ENCODE peak calls at places on chromosomes 7 and 10, in four cellular contexts. O is H1, A is IMR-90, E is K562. Q is an unnamed sample.

GRCh38 chr10:10722422-10722821 is 295.2 kb upstream of the CELF2 start:
- DNase-seq in A (no peak), O (no peak), E (no peak), Q (no peak)

GRCh38 chr10:105952153-105952552 is 1212.4 kb downstream of the SORCS1 start:
- DNase-seq in E (no peak), A (peak; percentile 27), O (peak; percentile 27), Q (peak; percentile 59)

GRCh38 chr7:64733550-64734240 is 60.5 kb upstream of the ZNF138 start:
- DNase-seq in O (no peak), A (no peak), E (no peak), Q (no peak)

GRCh38 chr10:73810735-73811465 is 498 bp downstream of the NDST2 start:
- DNase-seq in O (no peak), A (no peak), E (peak; percentile 87), Q (no peak)

GRCh38 chr10:4561301-4561700 is 264.7 kb upstream of the AKR1E2 start:
- DNase-seq in O (no peak), E (no peak), A (no peak), Q (no peak)

GRCh38 chr7:45416846-45417245 is 157.3 kb upstream of the ADCY1 start:
- DNase-seq in O (no peak), A (no peak), E (no peak), Q (no peak)

GRCh38 chr10:47184273-47184672 is 115.7 kb upstream of the GDF10 start:
- DNase-seq in A (no peak), O (no peak), E (no peak), Q (no peak)

GRCh38 chr10:94088926-94089381 is 95.2 kb downstream of the PLCE1 start:
- DNase-seq in A (peak; percentile 70), E (no peak), O (no peak), Q (no peak)

GRCh38 chr7:7798510-7798909 is 80.1 kb upstream of the RPA3 start:
- DNase-seq in O (no peak), A (no peak), E (no peak), Q (no peak)

GRCh38 chr7:90262438-90262837 is 17.5 kb downstream of the CFAP69 start:
- DNase-seq in O (no peak), A (peak; percentile 35), E (peak; percentile 19), Q (no peak)

GRCh38 chr10:65500716-65501115 is 1425.1 kb upstream of the LRRTM3 start:
- DNase-seq in A (no peak), O (no peak), E (no peak), Q (no peak)

GRCh38 chr10:7477538-7478334 is 66.9 kb upstream of the SFMBT2 start:
- DNase-seq in E (no peak), O (no peak), A (no peak), Q (no peak)

GRCh38 chr10:33612551-33612950 is 278.1 kb upstream of the NRP1 start:
- DNase-seq in A (peak; percentile 63), E (no peak), O (no peak), Q (no peak)

GRCh38 chr7:48299580-48300169 is 128.4 kb downstream of the ABCA13 start:
- DNase-seq in E (peak; percentile 40), A (peak; percentile 80), O (no peak), Q (peak; percentile 17)

GRCh38 chr7:90625562-90625961 is 29.4 kb downstream of the CDK14 start:
- DNase-seq in O (peak; percentile 36), E (no peak), A (peak; percentile 42), Q (no peak)

GRCh38 chr10:118408145-118408544 is 66.0 kb upstream of the FAM204A start:
- DNase-seq in A (no peak), E (no peak), O (no peak), Q (no peak)

GRCh38 chr10:16011548-16011947 is 151.2 kb upstream of the MINDY3 start:
- DNase-seq in E (no peak), O (no peak), A (no peak), Q (no peak)

GRCh38 chr10:60977161-60978128 is 33.5 kb upstream of the RHOBTB1 start:
- DNase-seq in E (no peak), A (no peak), O (no peak), Q (no peak)

GRCh38 chr10:69051303-69051702 is 36.6 kb upstream of the SRGN start:
- DNase-seq in A (peak; percentile 82), O (no peak), E (no peak), Q (no peak)
- TF ChIP-seq CHD1 in A (no peak), O (no peak), E (no peak), Q (no peak)

GRCh38 chr7:99601656-99602310 is 3.7 kb downstream of the TMEM225B start:
- DNase-seq in O (peak; percentile 25), E (no peak), A (no peak), Q (no peak)

GRCh38 chr7:99595111-99595745 is 2.8 kb upstream of the TMEM225B start:
- DNase-seq in E (no peak), A (no peak), O (no peak), Q (no peak)

GRCh38 chr7:99599836-99600235 is 1.8 kb downstream of the TMEM225B start:
- DNase-seq in A (no peak), E (no peak), O (no peak), Q (no peak)

GRCh38 chr7:99596408-99596955 is 1.6 kb upstream of the TMEM225B start:
- DNase-seq in O (no peak), A (no peak), E (no peak), Q (no peak)

DNA sequence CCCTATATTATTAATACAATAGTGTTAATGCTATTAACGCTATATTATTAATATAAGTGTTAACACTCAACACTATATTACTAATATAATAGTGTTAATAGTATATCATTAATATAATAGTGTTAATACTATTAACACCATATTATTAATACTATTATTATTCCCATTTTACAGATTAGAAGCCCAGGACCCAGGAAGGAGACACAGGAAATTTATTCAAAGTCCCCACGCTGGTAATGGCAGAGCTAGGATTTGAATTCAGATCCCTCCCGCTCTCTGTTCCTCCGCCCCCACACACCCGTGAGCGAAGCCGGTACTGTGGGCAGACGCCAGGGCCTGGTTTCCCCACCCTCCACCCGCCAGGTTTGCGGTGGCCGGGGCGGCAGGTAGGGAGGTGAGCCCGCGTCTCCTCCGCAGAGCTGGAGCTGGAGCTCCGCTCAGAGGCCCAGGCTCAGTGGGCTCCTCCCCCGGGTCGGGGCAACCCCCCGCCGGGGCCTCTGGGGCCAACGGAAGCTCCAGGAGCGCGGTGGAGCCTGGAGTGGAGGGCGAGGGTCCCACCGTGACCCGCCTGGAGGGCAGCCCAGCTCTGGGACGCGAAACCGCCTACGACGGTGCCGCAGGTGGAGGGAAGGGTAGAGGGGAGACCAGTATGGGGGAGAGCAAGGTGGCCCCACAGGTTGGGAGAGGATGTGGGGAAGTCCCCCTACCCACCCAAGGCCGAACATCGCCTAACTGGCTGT is at the start of gene TMEM225B:
- DNase-seq in O (no peak), E (peak; percentile 63), A (no peak), Q (no peak)
- TF ChIP-seq CHD1 in O (no peak), E (no peak), A (no peak), Q (no peak)

DNA sequence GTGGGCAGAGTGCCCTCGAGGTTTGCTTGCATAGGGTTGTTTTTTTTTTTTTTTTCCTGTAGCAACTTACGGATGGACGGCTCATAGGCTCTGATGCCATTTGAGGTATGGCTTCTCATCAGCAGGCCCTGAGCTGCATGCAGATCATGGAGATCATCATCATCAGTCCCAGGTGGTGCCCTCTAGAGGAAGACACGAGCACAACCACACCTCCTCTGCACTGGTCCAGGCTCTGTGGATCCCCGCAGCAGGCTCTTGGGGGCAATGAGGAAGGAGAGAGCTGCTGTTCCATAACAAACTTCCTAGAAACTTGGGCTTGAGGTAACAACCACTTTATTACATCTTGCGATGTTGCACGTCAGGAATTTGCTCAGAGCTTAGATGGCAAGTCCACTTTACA is 132.7 kb upstream of the CXCL12 start:
- DNase-seq in A (no peak), O (no peak), E (peak; percentile 50), Q (no peak)
- TF ChIP-seq CHD1 in A (no peak), O (no peak), E (no peak), Q (no peak)

GRCh38 chr7:144787127-144787526 is 48.7 kb downstream of the TPK1 start:
- DNase-seq in O (no peak), E (no peak), A (no peak), Q (no peak)
- TF ChIP-seq CHD1 in O (no peak), E (no peak), A (no peak), Q (no peak)

Q was measured in GM12878.